ENCODE peak calls at places on chromosomes 6 and 20, in six cellular contexts. E is nephron progenitor cell, B is islet precursor cell, T is RWPE1, X is NCI-H446 treated with DMSO at 0.1 percent for 48 hours, Z is T1000. F is an unnamed sample.
A peak's percentile ranks its signal among the peaks of the same experiment; 100 is the strongest.

GRCh38 chr6:36120539-36120938 is 9.8 kb upstream of the MAPK13 start:
- DNase-seq in E (no peak), B (no peak), T (no peak), X (no peak), Z (no peak), F (peak; percentile 92)

GRCh38 chr20:41261790-41262717 is 55.5 kb downstream of the ZHX3 start:
- DNase-seq in E (no peak), B (no peak), T (peak; percentile 71), X (no peak), Z (no peak), F (no peak)

GRCh38 chr6:149855040-149855654 is 9.0 kb downstream of the LRP11 start:
- DNase-seq in E (no peak), B (peak; percentile 89), T (peak; percentile 80), X (no peak), Z (no peak), F (no peak)

GRCh38 chr6:78523622-78524021 is 343.7 kb upstream of the IRAK1BP1 start:
- DNase-seq in E (no peak), B (no peak), T (no peak), X (no peak), Z (no peak), F (no peak)

GRCh38 chr6:6515691-6516607 is 72.6 kb upstream of the LY86 start:
- DNase-seq in E (no peak), B (no peak), T (no peak), X (no peak), Z (no peak), F (peak; percentile 68)

GRCh38 chr20:13552061-13552460 is 86.7 kb downstream of the TASP1 start:
- DNase-seq in E (no peak), B (no peak), T (no peak), X (no peak), Z (no peak), F (no peak)

GRCh38 chr6:149094156-149094555 is 223.4 kb upstream of the TAB2 start:
- DNase-seq in E (no peak), B (no peak), T (no peak), X (no peak), Z (no peak), F (no peak)

GRCh38 chr6:82268301-82268846 is 20.8 kb upstream of the IBTK start:
- DNase-seq in E (no peak), B (no peak), T (no peak), X (no peak), Z (no peak), F (no peak)

GRCh38 chr6:138844203-138844602 is 48.3 kb downstream of the ECT2L start:
- DNase-seq in E (no peak), B (no peak), T (no peak), X (peak; percentile 96), Z (no peak), F (no peak)

GRCh38 chr20:56629464-56630085 is 469 bp downstream of the TFAP2C start:
- DNase-seq in E (peak; percentile 19), B (no peak), T (peak; percentile 48), X (no peak), Z (no peak), F (no peak)

GRCh38 chr6:111242452-111242851 is 155.1 kb downstream of the SLC16A10 start:
- DNase-seq in E (no peak), B (no peak), T (no peak), X (no peak), Z (no peak), F (no peak)

GRCh38 chr6:129863664-129864063 is 2.5 kb upstream of the TMEM244 start:
- DNase-seq in E (no peak), B (peak; percentile 70), T (peak; percentile 43), X (no peak), Z (no peak), F (no peak)

GRCh38 chr6:108760158-108761050 is 87.8 kb upstream of the ARMC2 start:
- DNase-seq in E (no peak), B (peak; percentile 72), T (no peak), X (peak; percentile 70), Z (peak; percentile 30), F (no peak)

GRCh38 chr6:109690373-109690739 is 646 bp downstream of the AK9 start:
- DNase-seq in E (peak; percentile 69), B (peak; percentile 80), T (no peak), X (no peak), Z (no peak), F (no peak)

GRCh38 chr6:144286503-144287393 is 1.6 kb downstream of the UTRN start:
- DNase-seq in E (peak; percentile 84), B (peak; percentile 97), T (peak; percentile 85), X (no peak), Z (peak; percentile 86), F (no peak)

GRCh38 chr6:111686249-111686997 is 80.7 kb upstream of the TRAF3IP2 start:
- DNase-seq in E (peak; percentile 73), B (no peak), T (no peak), X (no peak), Z (no peak), F (peak; percentile 77)

GRCh38 chr6:139846538-139847321 is 472.3 kb upstream of the CITED2 start:
- DNase-seq in E (peak; percentile 16), B (peak; percentile 82), T (no peak), X (no peak), Z (no peak), F (no peak)

GRCh38 chr6:122799916-122800701 is 11.1 kb downstream of the SMPDL3A start:
- DNase-seq in E (no peak), B (no peak), T (peak; percentile 67), X (no peak), Z (no peak), F (no peak)

GRCh38 chr6:52544325-52545022 is 32.4 kb downstream of the TRAM2 start:
- DNase-seq in E (no peak), B (no peak), T (no peak), X (no peak), Z (no peak), F (no peak)

GRCh38 chr6:135586844-135587243 is 89.3 kb upstream of the AHI1 start:
- DNase-seq in E (no peak), B (no peak), T (no peak), X (no peak), Z (no peak), F (no peak)

GRCh38 chr20:44009679-44009992 is 95.0 kb downstream of the TOX2 start:
- DNase-seq in E (no peak), B (no peak), T (no peak), X (no peak), Z (no peak), F (no peak)

GRCh38 chr6:71965404-71965803 is 79.1 kb downstream of the RIMS1 start:
- DNase-seq in E (peak; percentile 17), B (no peak), T (no peak), X (peak; percentile 37), Z (no peak), F (no peak)

GRCh38 chr6:102759415-102759814 is 1365.9 kb downstream of the GRIK2 start:
- DNase-seq in E (no peak), B (peak; percentile 57), T (no peak), X (no peak), Z (no peak), F (no peak)

GRCh38 chr6:30935018-30935417 is 3.0 kb upstream of the SFTA2 start:
- DNase-seq in E (no peak), B (no peak), T (peak; percentile 26), X (no peak), Z (no peak), F (no peak)

GRCh38 chr6:31547727-31548422 is 467 bp downstream of the NFKBIL1 start:
- DNase-seq in E (peak; percentile 21), B (peak; percentile 39), T (no peak), X (no peak), Z (no peak), F (no peak)

GRCh38 chr6:72621243-72622093 is at the start of gene KCNQ5:
- DNase-seq in E (peak; percentile 35), B (peak; percentile 68), T (peak; percentile 33), X (no peak), Z (no peak), F (no peak)

F was measured in esophagus muscularis mucosa.